ENCODE peak calls at places on chromosomes 16 and 17, in nine cellular contexts. R is heart left ventricle, D is right lobe of liver, Y is tibial nerve, S is HCT116, Q is suprapubic skin, I is prostate gland, H is H54, A is transverse colon. X is an unnamed sample.

GRCh38 chr16:17283022-17283421 is 187.7 kb downstream of the XYLT1 start:
- DNase-seq in Y (no peak), R (no peak), I (no peak), S (no peak), A (no peak), Q (no peak), D (no peak), H (no peak), X (no peak)

GRCh38 chr17:27236710-27237315 is 57.1 kb upstream of the WSB1 start:
- DNase-seq in S (peak), Y (peak), Q (peak), A (peak), R (peak), D (no peak), H (no peak), I (peak), X (peak)

GRCh38 chr16:81175325-81175891 is 63.1 kb upstream of the BCO1 start:
- DNase-seq in A (no peak), Q (no peak), S (no peak), I (peak), R (no peak), D (no peak), Y (no peak), H (peak), X (no peak)

GRCh38 chr16:2027024-2028010 is 615 bp downstream of the NHERF2 start:
- DNase-seq in Q (no peak), S (no peak), H (peak), I (no peak), Y (no peak), D (peak), R (peak), A (no peak), X (peak)

GRCh38 chr16:75948441-75948840 is 222.2 kb upstream of the CPHXL start:
- DNase-seq in H (no peak), Y (no peak), I (no peak), A (no peak), S (no peak), Q (no peak), R (no peak), D (no peak), X (no peak)

GRCh38 chr16:88383401-88384221 is 852 bp downstream of the ZNF469 start:
- DNase-seq in S (peak), H (no peak), A (no peak), I (no peak), D (peak), Q (peak), R (peak), Y (no peak), X (peak)

GRCh38 chr16:77971306-77972131 is 50.8 kb upstream of the CLEC3A start:
- DNase-seq in Y (peak), I (peak), H (peak), A (peak), Q (peak), D (peak), S (peak), R (peak), X (peak)

GRCh38 chr16:28498666-28499065 is 4.2 kb downstream of the APOBR start:
- DNase-seq in I (no peak), S (no peak), D (no peak), H (no peak), Y (no peak), Q (no peak), R (no peak), A (no peak), X (no peak)

GRCh38 chr16:87380875-87381274 is 2.7 kb downstream of the FBXO31 start:
- DNase-seq in R (no peak), Y (no peak), S (no peak), D (no peak), H (no peak), I (no peak), A (no peak), Q (no peak), X (no peak)

GRCh38 chr16:65214196-65214595 is 92.3 kb upstream of the CDH11 start:
- DNase-seq in S (no peak), H (no peak), D (no peak), I (no peak), A (no peak), Q (no peak), R (no peak), Y (no peak), X (no peak)

GRCh38 chr17:28395968-28396367 is 10.0 kb downstream of the SLC46A1 start:
- DNase-seq in Y (no peak), I (no peak), A (no peak), D (no peak), Q (no peak), R (no peak), S (no peak), H (no peak), X (no peak)

GRCh38 chr17:28395426-28395825 is 10.6 kb downstream of the SLC46A1 start:
- DNase-seq in Q (no peak), I (no peak), A (no peak), H (no peak), D (no peak), Y (no peak), R (no peak), S (no peak), X (no peak)

GRCh38 chr17:28397687-28398279 is 8.2 kb downstream of the SLC46A1 start:
- DNase-seq in Y (no peak), D (peak), Q (no peak), R (no peak), A (no peak), H (no peak), I (no peak), S (no peak), X (no peak)

GRCh38 chr17:28397275-28397674 is 8.7 kb downstream of the SLC46A1 start:
- DNase-seq in H (no peak), D (no peak), Q (no peak), S (no peak), R (no peak), I (no peak), Y (no peak), A (no peak), X (no peak)

GRCh38 chr17:28396635-28397239 is 9.3 kb downstream of the SLC46A1 start:
- DNase-seq in R (no peak), S (no peak), A (no peak), D (no peak), I (no peak), Q (no peak), H (no peak), Y (no peak), X (no peak)
- TF ChIP-seq POLR2A in R (no peak), S (no peak), A (no peak), D (no peak), I (no peak), Q (no peak), H (no peak), Y (no peak), X (no peak)

GRCh38 chr17:78343433-78344201 is 16.3 kb downstream of the SOCS3 start:
- DNase-seq in I (no peak), Q (no peak), H (peak), Y (no peak), S (no peak), D (no peak), R (no peak), A (peak), X (no peak)

GRCh38 chr17:78342438-78343098 is 17.3 kb downstream of the SOCS3 start:
- DNase-seq in S (peak), Q (peak), Y (peak), D (no peak), I (no peak), A (no peak), R (peak), H (peak), X (peak)

GRCh38 chr17:78340183-78340955 is 19.5 kb downstream of the SOCS3 start:
- DNase-seq in H (no peak), R (no peak), D (no peak), I (no peak), A (no peak), Y (no peak), Q (no peak), S (no peak), X (no peak)

GRCh38 chr17:78343099-78343432 is 16.8 kb downstream of the SOCS3 start:
- DNase-seq in S (peak), I (no peak), A (peak), Q (peak), H (peak), D (no peak), R (peak), Y (peak), X (peak)

DNA sequence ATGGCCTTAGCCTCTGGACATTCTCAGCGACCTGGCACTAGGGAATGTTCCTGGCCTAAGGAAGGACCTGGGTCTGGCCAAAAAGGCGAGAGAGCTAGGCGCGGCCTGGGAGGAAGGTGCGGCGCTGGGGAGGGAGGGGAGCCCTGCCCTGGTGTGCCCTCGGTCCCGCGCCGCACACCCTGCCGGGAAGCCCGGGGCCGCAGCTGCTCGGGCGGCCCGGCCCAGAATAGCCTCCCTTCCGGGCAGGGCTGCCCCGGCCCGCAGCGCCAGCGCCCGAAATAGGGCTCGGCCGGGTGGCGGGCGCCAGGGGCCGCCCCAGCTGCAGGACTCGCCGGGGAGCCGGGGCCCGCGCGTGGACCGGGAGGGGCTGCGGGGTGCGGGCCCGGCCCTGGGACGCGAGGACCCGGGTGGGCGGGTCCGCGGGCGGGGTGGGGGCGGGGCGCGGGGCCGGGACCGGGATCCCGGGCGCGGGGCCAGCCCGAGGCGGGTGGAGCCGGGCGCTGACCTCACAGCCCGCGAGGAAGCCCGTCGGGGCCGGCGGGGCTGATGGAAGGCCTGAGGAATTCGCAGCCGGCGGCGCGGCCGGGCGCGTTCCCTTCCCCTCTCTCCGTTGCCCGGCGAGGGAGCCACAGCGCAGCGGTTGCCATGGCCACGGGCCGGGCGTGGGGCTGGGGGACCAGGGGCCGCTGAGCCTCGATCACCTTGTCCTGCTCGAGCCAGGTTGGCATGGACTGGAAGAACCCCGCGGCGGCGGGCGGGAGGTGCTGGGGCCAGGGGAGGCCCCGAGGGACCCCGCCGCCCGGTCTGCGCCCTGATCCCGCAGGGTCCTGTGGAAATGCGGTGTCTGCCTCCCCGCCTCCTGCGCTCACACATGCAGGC is 18.1 kb downstream of the SOCS3 start:
- DNase-seq in A (peak), H (peak), R (peak), Y (no peak), I (peak), D (peak), Q (peak), S (no peak), X (peak)
- TF ChIP-seq POLR2A in A (peak), H (peak), R (no peak), Y (peak), I (peak), D (peak), Q (no peak), S (no peak), X (no peak)

GRCh38 chr17:45127583-45128300 is 4.6 kb downstream of the PLCD3 start:
- DNase-seq in Y (peak), A (peak), I (peak), S (no peak), D (no peak), Q (no peak), R (peak), H (peak), X (peak)
- TF ChIP-seq POLR2A in Y (no peak), A (no peak), I (no peak), S (no peak), D (no peak), Q (no peak), R (no peak), H (no peak), X (no peak)

DNA sequence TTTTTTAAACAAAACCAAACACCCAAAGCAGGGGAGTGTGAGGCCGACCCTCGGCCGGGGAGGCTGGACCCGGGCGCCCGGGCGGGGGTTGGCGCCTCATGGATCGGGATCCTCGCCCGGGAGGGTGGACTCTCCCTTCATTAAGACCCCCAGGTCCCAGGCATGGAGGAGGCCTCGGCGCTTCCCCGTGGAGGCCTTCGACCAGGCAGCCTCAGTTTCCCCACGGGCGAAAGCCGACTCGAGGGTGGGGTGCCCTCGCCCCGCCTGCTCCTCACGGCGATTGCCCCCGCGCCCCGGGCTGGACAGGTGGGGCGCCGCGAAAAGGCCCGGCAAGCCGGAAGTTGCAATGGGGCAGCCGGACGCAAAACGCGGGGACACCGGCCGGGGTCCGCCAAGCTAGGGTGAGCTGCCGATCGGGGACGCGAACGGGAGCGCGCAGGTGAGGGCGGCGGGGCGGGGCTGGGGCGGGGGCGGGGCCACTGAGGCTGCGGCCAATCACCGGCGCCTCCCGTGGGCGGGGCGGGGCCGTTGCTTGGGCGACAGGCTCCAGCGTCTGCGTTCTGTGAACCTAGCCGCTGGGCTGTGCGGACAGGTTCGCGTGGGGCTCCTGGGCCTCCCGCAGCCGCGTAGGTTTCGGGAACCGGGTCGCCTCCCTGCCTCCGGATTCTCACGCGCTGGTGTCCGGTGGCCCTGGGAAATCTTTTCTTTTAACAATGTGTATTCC is 6.0 kb upstream of the ZNF205 start:
- DNase-seq in A (peak), R (peak), D (peak), S (peak), H (peak), Q (peak), I (peak), Y (peak), X (peak)
- TF ChIP-seq POLR2A in A (peak), R (no peak), D (peak), S (peak), H (peak), Q (no peak), I (peak), Y (no peak), X (no peak)

DNA sequence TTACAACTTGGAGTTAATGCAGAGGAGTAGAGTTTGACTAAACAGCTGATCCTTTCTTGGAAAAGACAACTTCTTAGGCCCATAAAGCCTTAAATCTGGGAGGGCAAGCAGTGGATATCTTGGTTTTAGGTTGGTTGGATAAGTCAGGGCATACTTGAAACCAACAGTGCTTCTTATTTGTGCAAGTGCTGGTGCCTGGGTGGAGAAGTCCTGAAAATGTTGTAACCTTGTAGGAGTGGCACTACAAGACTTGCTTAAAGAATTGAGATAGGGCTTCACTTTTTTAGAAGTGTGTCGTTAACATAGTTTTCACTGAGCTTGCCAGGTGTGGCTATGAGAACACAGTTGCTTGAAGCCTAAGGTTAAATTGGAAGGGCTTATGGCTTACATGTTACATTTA is 6.2 kb downstream of the MSI2 start:
- DNase-seq in H (no peak), Y (no peak), Q (no peak), A (no peak), S (no peak), D (no peak), I (no peak), R (no peak), X (no peak)
- TF ChIP-seq POLR2A in H (no peak), Y (no peak), Q (no peak), A (no peak), S (no peak), D (no peak), I (no peak), R (no peak), X (no peak)

DNA sequence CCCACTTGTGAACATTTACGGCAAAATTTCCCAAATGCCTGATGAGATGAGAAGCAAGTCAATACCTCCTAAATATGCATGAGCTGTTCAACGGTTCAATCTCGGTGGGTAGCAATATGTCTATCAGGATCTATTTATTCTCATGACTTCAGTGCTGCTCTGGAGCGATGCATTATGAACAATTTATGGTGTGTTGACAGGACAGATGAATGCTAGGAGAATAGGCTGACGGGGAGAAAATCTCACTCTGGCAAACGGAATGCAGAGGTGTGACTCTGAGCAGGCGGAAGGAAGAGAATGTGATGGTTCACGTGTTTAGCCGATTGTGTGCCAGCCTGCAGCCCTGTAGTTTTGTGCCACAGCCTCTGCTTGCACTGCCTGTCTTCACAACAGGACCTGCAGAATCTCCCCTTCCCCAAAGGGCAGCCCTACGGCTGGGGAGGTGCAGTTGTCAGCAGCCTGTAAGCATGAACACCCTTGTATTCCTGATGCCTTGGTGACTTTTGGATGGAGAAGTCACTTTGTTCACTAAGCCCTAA is 345.2 kb downstream of the PHKB start:
- DNase-seq in A (no peak), S (no peak), H (no peak), R (no peak), Q (no peak), D (no peak), Y (no peak), I (no peak), X (no peak)
- TF ChIP-seq POLR2A in A (no peak), S (no peak), H (no peak), R (no peak), Q (no peak), D (no peak), Y (no peak), I (no peak), X (no peak)

DNA sequence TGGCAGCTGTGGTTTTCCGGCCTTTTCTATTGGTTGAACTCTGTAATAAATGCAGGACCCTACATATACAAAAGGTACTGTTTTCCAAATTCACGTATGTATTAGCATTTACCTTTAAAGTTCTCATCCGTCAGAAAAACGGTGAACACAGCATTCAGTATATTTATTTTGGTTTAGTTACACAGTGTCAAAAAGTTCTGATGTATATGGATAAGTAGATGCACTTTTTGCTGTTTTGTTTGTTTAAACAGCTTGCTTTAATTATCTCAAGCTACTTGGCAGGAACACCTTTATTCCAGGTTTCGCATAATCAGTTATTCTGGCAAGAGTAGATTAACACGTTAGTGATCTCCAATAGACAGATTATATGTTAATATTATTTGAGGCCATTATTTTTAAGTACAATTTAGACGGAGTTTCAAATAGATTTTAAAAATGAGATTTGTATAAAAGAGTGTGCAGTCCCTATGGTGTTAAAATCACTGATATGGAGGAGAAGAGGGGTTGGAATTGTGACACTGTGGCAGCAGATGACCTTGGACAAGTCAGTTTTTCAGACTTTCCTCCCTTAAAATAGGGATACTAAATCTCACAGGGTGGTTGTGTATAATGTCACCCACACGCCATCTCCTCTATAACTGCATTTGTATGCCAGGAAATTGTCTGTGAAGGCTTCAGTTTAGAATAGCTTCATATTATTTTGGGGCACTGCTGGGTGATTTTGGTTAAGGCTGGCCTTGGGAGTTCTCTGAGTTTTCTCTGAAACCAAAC is 2.1 kb downstream of the HERPUD1 start:
- DNase-seq in I (no peak), Q (no peak), A (no peak), S (no peak), H (no peak), Y (no peak), D (no peak), R (no peak), X (no peak)
- TF ChIP-seq POLR2A in I (no peak), Q (no peak), A (no peak), S (no peak), H (no peak), Y (no peak), D (no peak), R (no peak), X (no peak)

GRCh38 chr17:41478240-41478639 is 2.7 kb downstream of the KRT35 start:
- DNase-seq in Y (no peak), Q (no peak), D (no peak), H (no peak), I (no peak), A (no peak), R (no peak), S (no peak), X (no peak)
- TF ChIP-seq POLR2A in Y (no peak), Q (no peak), D (no peak), H (no peak), I (no peak), A (no peak), R (no peak), S (no peak), X (no peak)

X was measured in testis.